ENCODE peak calls at places on chromosome 20, in five cellular contexts. P is stomach, V is lower lobe of right lung, G is foreskin fibroblast, I is choroid plexus epithelial cell. W is an unnamed sample.

GRCh38 chr20:26214991-26215390 is 518.3 kb upstream of the ZNF337 start:
- DNase-seq in G (no peak), I (no peak), V (no peak), P (no peak), W (no peak)

GRCh38 chr20:21102691-21103311 is 3.4 kb downstream of the LINC00237 start:
- DNase-seq in P (peak), G (peak), V (peak), I (no peak), W (peak)

GRCh38 chr20:24488064-24488799 is 18.8 kb downstream of the SYNDIG1 start:
- DNase-seq in V (no peak), G (no peak), P (no peak), I (no peak), W (no peak)

GRCh38 chr20:63626424-63627128 is at the start of gene GMEB2:
- DNase-seq in P (peak), V (peak), G (peak), I (peak), W (peak)

GRCh38 chr20:51198238-51198637 is 175.3 kb upstream of the KCNG1 start:
- DNase-seq in V (no peak), I (no peak), P (no peak), G (no peak), W (no peak)

GRCh38 chr20:7497985-7498384 is 442.3 kb downstream of the HAO1 start:
- DNase-seq in G (peak), P (no peak), I (peak), V (no peak), W (no peak)

GRCh38 chr20:2750343-2751251 is 49.8 kb downstream of the CPXM1 start:
- DNase-seq in G (peak), V (peak), I (peak), P (peak), W (peak)

GRCh38 chr20:61037498-61037897 is 214.6 kb upstream of the CDH4 start:
- DNase-seq in P (no peak), G (no peak), I (no peak), V (no peak), W (no peak)

GRCh38 chr20:24746351-24746685 is 202.8 kb upstream of the CST7 start:
- DNase-seq in P (peak), V (peak), I (no peak), G (no peak), W (peak)

GRCh38 chr20:8646716-8647115 is 422.2 kb upstream of the PLCB4 start:
- DNase-seq in G (peak), P (no peak), I (peak), V (no peak), W (no peak)

GRCh38 chr20:35699914-35700624 is 864 bp downstream of the ROMO1 start:
- DNase-seq in I (peak), P (no peak), G (no peak), V (no peak), W (no peak)

GRCh38 chr20:32052792-32053362 is 835 bp downstream of the HCK start:
- DNase-seq in P (peak), V (peak), I (no peak), G (no peak), W (peak)

GRCh38 chr20:56362833-56363413 is 4.1 kb downstream of the FAM210B start:
- DNase-seq in G (peak), V (no peak), I (no peak), P (no peak), W (no peak)

GRCh38 chr20:57500941-57501340 is 24.0 kb downstream of the CTCFL start:
- DNase-seq in P (no peak), I (no peak), V (no peak), G (no peak), W (no peak)

GRCh38 chr20:62058941-62059340 is 6.7 kb downstream of the TAF4 start:
- DNase-seq in P (no peak), V (no peak), I (no peak), G (no peak), W (no peak)

GRCh38 chr20:62055106-62055861 is 10.4 kb downstream of the TAF4 start:
- DNase-seq in V (no peak), I (no peak), P (peak), G (no peak), W (no peak)

GRCh38 chr20:62056975-62057374 is 8.7 kb downstream of the TAF4 start:
- DNase-seq in G (no peak), I (no peak), P (no peak), V (no peak), W (no peak)

GRCh38 chr20:62054451-62054953 is 11.2 kb downstream of the TAF4 start:
- DNase-seq in V (no peak), I (no peak), G (no peak), P (no peak), W (no peak)

DNA sequence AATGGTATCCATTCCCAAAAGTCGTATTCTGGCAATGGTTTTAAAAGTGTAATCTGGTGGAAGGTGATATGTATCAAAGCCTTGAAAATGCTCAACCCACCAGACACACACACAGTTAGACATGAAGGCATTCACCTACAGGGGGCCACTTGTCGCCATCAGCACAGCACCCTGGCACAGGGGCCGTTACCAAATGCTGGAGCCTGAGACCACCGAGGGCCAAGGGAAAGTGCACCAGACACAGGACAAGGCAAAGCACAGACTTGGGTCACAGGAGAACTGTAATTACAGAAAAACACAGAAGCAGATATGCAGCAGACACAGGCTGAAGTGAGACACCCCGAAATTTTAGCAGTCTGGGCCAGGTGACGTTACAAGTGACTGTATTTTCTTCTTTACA is 9.3 kb downstream of the TAF4 start:
- DNase-seq in V (no peak), I (no peak), P (no peak), G (no peak), W (no peak)
- H3K4me3 ChIP-seq in V (no peak), I (no peak), P (no peak), G (no peak), W (no peak)

DNA sequence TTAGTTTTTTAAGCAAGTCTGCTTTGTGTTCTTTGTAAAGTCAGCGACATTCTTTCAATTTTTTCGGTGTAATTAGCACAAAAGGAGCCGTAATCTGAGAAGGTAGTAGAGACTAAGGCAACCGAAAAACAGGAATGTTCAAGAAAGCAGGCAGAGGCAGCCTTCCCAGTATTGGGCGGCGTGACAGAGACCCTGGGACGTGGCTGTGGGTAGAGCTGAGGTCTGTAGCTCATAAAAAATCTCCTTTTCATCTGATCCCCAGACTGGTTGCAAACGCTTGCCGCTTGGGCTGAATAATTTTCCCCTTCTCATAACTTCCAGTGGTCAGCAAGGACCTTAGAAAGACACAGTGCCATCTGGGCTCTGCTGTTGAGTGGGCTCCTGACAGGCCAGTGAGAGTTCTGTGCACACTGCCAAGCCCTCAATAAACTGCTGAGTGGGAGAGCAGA is 30.8 kb downstream of the GNAS start:
- DNase-seq in V (no peak), I (peak), P (no peak), G (peak), W (no peak)
- H3K4me3 ChIP-seq in V (no peak), I (no peak), P (no peak), G (peak), W (no peak)

DNA sequence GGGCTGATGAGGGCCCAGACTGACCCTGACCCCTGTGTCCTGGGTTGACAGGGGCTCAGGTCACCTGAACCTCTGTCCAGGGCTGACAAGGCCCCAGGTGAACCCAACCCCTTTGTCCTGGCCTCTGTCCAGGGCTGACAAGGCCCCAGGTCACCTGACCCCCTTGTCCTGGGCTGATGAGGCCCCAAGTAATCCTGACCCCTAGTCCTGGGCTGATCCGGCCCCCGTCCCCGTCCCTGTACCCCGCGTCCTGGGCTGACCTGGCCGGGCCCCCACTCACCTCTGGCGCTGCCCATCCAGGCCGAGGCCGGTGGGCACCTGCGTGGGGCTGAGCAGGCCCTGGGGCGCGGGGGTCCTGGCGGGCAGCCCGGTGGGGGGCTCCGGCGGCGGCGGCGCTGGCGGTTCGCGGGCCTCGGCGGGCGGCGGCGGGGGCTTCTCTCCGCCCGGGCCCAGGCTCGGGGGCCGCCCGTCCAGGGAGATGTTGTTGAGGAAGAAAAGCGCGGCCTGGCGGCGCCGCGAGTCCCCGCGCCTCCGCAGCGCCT is 379 bp downstream of the CABLES2 start:
- DNase-seq in V (no peak), G (no peak), P (no peak), I (no peak), W (peak)
- H3K4me3 ChIP-seq in V (peak), G (peak), P (peak), I (peak), W (peak)

DNA sequence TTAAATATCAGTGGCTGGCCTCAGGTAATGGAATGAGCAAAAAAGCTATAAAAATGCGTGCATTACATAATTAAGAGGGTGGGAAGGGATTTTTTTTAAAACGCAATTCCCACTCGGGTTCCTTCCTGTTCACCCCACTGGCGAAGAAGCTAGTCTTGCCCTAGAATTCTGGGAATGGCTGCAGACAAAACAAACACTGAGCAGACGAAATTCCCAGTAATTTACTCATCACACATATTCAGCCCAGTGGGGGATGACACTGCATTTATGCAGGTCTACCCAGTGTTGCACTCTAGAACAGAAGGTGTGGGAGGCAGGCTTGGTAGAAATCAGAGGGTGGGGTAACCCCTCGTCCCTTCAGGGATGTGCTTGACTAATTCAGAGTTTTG is 2695.0 kb upstream of the DEFB115 start:
- DNase-seq in G (peak), P (no peak), I (peak), V (no peak), W (no peak)
- H3K4me3 ChIP-seq in G (no peak), P (no peak), I (no peak), V (no peak), W (no peak)

GRCh38 chr20:38927902-38928578 is 1.8 kb downstream of the FAM83D start:
- DNase-seq in I (no peak), V (no peak), P (no peak), G (no peak), W (peak)
- H3K4me3 ChIP-seq in I (no peak), V (no peak), P (peak), G (peak), W (peak)